ENCODE peak calls at places on chromosomes 6 and 20, in five cellular contexts. M, F, Q, O and R are unnamed samples.

GRCh38 chr6:116764557-116764960 is 960 bp downstream of the FAM162B start:
- DNase-seq in O (peak), F (no peak), Q (no peak), M (peak), R (no peak)

GRCh38 chr6:2596222-2596621 is 154.5 kb downstream of the MYLK4 start:
- DNase-seq in Q (no peak), M (no peak), O (no peak), F (no peak), R (peak)

GRCh38 chr20:18307301-18307700 is 19.0 kb downstream of the ZNF133 start:
- DNase-seq in O (no peak), F (no peak), Q (no peak), M (no peak), R (no peak)

GRCh38 chr6:75368151-75368779 is 83.7 kb upstream of the TMEM30A start:
- DNase-seq in F (no peak), O (no peak), Q (peak), M (no peak), R (peak)

GRCh38 chr6:52139985-52140680 is 46.0 kb upstream of the IL17A start:
- DNase-seq in F (no peak), Q (no peak), O (no peak), M (no peak), R (no peak)

GRCh38 chr6:170099387-170099786 is 191.5 kb downstream of the DLL1 start:
- DNase-seq in M (no peak), F (no peak), Q (no peak), O (no peak), R (no peak)

GRCh38 chr20:32111763-32112162 is 2.2 kb downstream of the TM9SF4 start:
- DNase-seq in O (no peak), M (no peak), Q (no peak), F (no peak), R (no peak)

GRCh38 chr20:23454816-23455215 is 2.1 kb upstream of the CST11 start:
- DNase-seq in Q (no peak), F (no peak), O (no peak), M (no peak), R (no peak)

GRCh38 chr6:90284236-90284744 is 12.4 kb downstream of the BACH2 start:
- DNase-seq in Q (peak), M (no peak), F (no peak), O (peak), R (no peak)

GRCh38 chr6:79215233-79215824 is 19.2 kb downstream of the HMGN3 start:
- DNase-seq in Q (no peak), O (no peak), M (no peak), F (no peak), R (no peak)

GRCh38 chr6:42453649-42454427 is 2.1 kb upstream of the TRERF1 start:
- DNase-seq in O (no peak), F (no peak), Q (peak), M (peak), R (no peak)

GRCh38 chr6:148195511-148195910 is 147.1 kb upstream of the SASH1 start:
- DNase-seq in F (no peak), M (no peak), Q (no peak), O (no peak), R (no peak)

GRCh38 chr6:3326981-3327380 is 68.2 kb downstream of the PSMG4 start:
- DNase-seq in M (no peak), O (no peak), F (no peak), Q (no peak), R (no peak)

GRCh38 chr20:31806564-31807355 is 12.4 kb upstream of the MYLK2 start:
- DNase-seq in F (no peak), Q (no peak), M (no peak), O (no peak), R (no peak)

GRCh38 chr20:1405801-1406200 is 12.9 kb upstream of the FKBP1A start:
- DNase-seq in Q (no peak), F (no peak), O (no peak), M (no peak), R (no peak)

GRCh38 chr6:56143796-56144195 is 103.6 kb downstream of the COL21A1 start:
- DNase-seq in O (no peak), M (no peak), Q (no peak), F (no peak), R (no peak)

GRCh38 chr6:35852994-35853393 is 47.8 kb downstream of the LHFPL5 start:
- DNase-seq in M (no peak), F (no peak), Q (no peak), O (no peak), R (no peak)

GRCh38 chr6:139452176-139452876 is 77.9 kb upstream of the CITED2 start:
- DNase-seq in O (no peak), Q (no peak), F (no peak), M (no peak), R (no peak)